ENCODE peak calls at places on chromosome 21, in six cellular contexts. One of them, this sample, is unnamed.

GRCh38 chr21:38083534-38083933 is 167.3 kb upstream of the KCNJ6 start:
- DNase-seq in RWPE1: no peak
- DNase-seq in fibroblast of lung: no peak
- DNase-seq in fibroblast of villous mesenchyme: no peak
- DNase-seq in sigmoid colon: no peak
- DNase-seq in foreskin fibroblast: no peak
- DNase-seq in this sample: no peak

GRCh38 chr21:26449161-26449560 is 123.9 kb downstream of the CYYR1 start:
- DNase-seq in foreskin fibroblast: peak; percentile 72
- DNase-seq in sigmoid colon: no peak
- DNase-seq in RWPE1: peak; percentile 56
- DNase-seq in fibroblast of lung: peak; percentile 69
- DNase-seq in fibroblast of villous mesenchyme: peak; percentile 72
- DNase-seq in this sample: peak; percentile 93

GRCh38 chr21:16330340-16331319 is 600.8 kb downstream of the USP25 start:
- DNase-seq in sigmoid colon: no peak
- DNase-seq in RWPE1: peak; percentile 42
- DNase-seq in foreskin fibroblast: peak; percentile 85
- DNase-seq in fibroblast of villous mesenchyme: peak; percentile 77
- DNase-seq in fibroblast of lung: peak; percentile 71
- DNase-seq in this sample: peak; percentile 75

GRCh38 chr21:16590186-16590585 is 860.4 kb downstream of the USP25 start:
- DNase-seq in fibroblast of villous mesenchyme: no peak
- DNase-seq in sigmoid colon: no peak
- DNase-seq in fibroblast of lung: no peak
- DNase-seq in RWPE1: no peak
- DNase-seq in foreskin fibroblast: no peak
- DNase-seq in this sample: no peak

GRCh38 chr21:43892984-43893535 is 28.0 kb downstream of the AGPAT3 start:
- DNase-seq in fibroblast of villous mesenchyme: no peak
- DNase-seq in RWPE1: no peak
- DNase-seq in foreskin fibroblast: no peak
- DNase-seq in fibroblast of lung: no peak
- DNase-seq in sigmoid colon: no peak
- DNase-seq in this sample: no peak

GRCh38 chr21:45457161-45457831 is 52.3 kb downstream of the COL18A1 start:
- DNase-seq in fibroblast of villous mesenchyme: no peak
- DNase-seq in RWPE1: no peak
- DNase-seq in fibroblast of lung: no peak
- DNase-seq in sigmoid colon: peak; percentile 58
- DNase-seq in foreskin fibroblast: no peak
- DNase-seq in this sample: no peak

GRCh38 chr21:17786219-17787181 is 32.7 kb downstream of the C21orf91 start:
- DNase-seq in foreskin fibroblast: no peak
- DNase-seq in fibroblast of villous mesenchyme: no peak
- DNase-seq in RWPE1: no peak
- DNase-seq in sigmoid colon: no peak
- DNase-seq in fibroblast of lung: no peak
- DNase-seq in this sample: no peak

GRCh38 chr21:26377111-26377694 is 195.9 kb downstream of the CYYR1 start:
- DNase-seq in sigmoid colon: no peak
- DNase-seq in fibroblast of villous mesenchyme: no peak
- DNase-seq in fibroblast of lung: no peak
- DNase-seq in RWPE1: peak; percentile 5
- DNase-seq in foreskin fibroblast: peak; percentile 11
- DNase-seq in this sample: peak; percentile 74

GRCh38 chr21:44606495-44606894 is 5.4 kb upstream of the KRTAP10-8 start:
- DNase-seq in fibroblast of lung: no peak
- DNase-seq in sigmoid colon: no peak
- DNase-seq in RWPE1: no peak
- DNase-seq in foreskin fibroblast: no peak
- DNase-seq in fibroblast of villous mesenchyme: no peak
- DNase-seq in this sample: no peak

GRCh38 chr21:45504516-45505415 is 37.5 kb downstream of the SLC19A1 start:
- DNase-seq in foreskin fibroblast: no peak
- DNase-seq in sigmoid colon: peak; percentile 60
- DNase-seq in fibroblast of lung: no peak
- DNase-seq in RWPE1: no peak
- DNase-seq in fibroblast of villous mesenchyme: no peak
- DNase-seq in this sample: no peak

GRCh38 chr21:37088196-37088595 is 15.1 kb downstream of the TTC3 start:
- DNase-seq in fibroblast of villous mesenchyme: peak; percentile 72
- DNase-seq in RWPE1: no peak
- DNase-seq in foreskin fibroblast: no peak
- DNase-seq in fibroblast of lung: no peak
- DNase-seq in sigmoid colon: no peak
- DNase-seq in this sample: no peak

GRCh38 chr21:28991861-28992525 is 684 bp downstream of the LTN1 start:
- DNase-seq in fibroblast of villous mesenchyme: peak; percentile 7
- DNase-seq in sigmoid colon: no peak
- DNase-seq in fibroblast of lung: no peak
- DNase-seq in RWPE1: peak; percentile 10
- DNase-seq in foreskin fibroblast: no peak
- DNase-seq in this sample: peak; percentile 25

GRCh38 chr21:29928537-29928936 is 11.3 kb downstream of the GRIK1 start:
- DNase-seq in fibroblast of lung: no peak
- DNase-seq in fibroblast of villous mesenchyme: no peak
- DNase-seq in foreskin fibroblast: no peak
- DNase-seq in sigmoid colon: no peak
- DNase-seq in RWPE1: no peak
- DNase-seq in this sample: no peak

GRCh38 chr21:46181953-46182547 is 2.2 kb downstream of the SPATC1L start:
- DNase-seq in sigmoid colon: peak; percentile 64
- DNase-seq in fibroblast of lung: no peak
- DNase-seq in fibroblast of villous mesenchyme: no peak
- DNase-seq in RWPE1: no peak
- DNase-seq in foreskin fibroblast: no peak
- DNase-seq in this sample: no peak

GRCh38 chr21:33855190-33855589 is 60.4 kb downstream of the ATP5PO start:
- DNase-seq in fibroblast of lung: no peak
- DNase-seq in fibroblast of villous mesenchyme: no peak
- DNase-seq in RWPE1: no peak
- DNase-seq in sigmoid colon: peak; percentile 39
- DNase-seq in foreskin fibroblast: no peak
- DNase-seq in this sample: no peak

GRCh38 chr21:39641827-39642450 is 29.2 kb downstream of the B3GALT5 start:
- DNase-seq in foreskin fibroblast: no peak
- DNase-seq in sigmoid colon: no peak
- DNase-seq in RWPE1: no peak
- DNase-seq in fibroblast of villous mesenchyme: no peak
- DNase-seq in fibroblast of lung: no peak
- DNase-seq in this sample: no peak

GRCh38 chr21:38822754-38823374 is 17.1 kb downstream of the ETS2 start:
- DNase-seq in sigmoid colon: no peak
- DNase-seq in fibroblast of villous mesenchyme: no peak
- DNase-seq in RWPE1: no peak
- DNase-seq in fibroblast of lung: no peak
- DNase-seq in foreskin fibroblast: no peak
- DNase-seq in this sample: no peak

GRCh38 chr21:29164330-29164942 is 34.0 kb downstream of the MAP3K7CL start:
- DNase-seq in RWPE1: peak; percentile 55
- DNase-seq in sigmoid colon: no peak
- DNase-seq in fibroblast of lung: peak; percentile 81
- DNase-seq in foreskin fibroblast: peak; percentile 87
- DNase-seq in fibroblast of villous mesenchyme: peak; percentile 91
- DNase-seq in this sample: peak; percentile 85

GRCh38 chr21:22791986-22792560 is 1793.9 kb downstream of the NCAM2 start:
- DNase-seq in sigmoid colon: no peak
- DNase-seq in fibroblast of lung: peak; percentile 24
- DNase-seq in foreskin fibroblast: peak; percentile 54
- DNase-seq in RWPE1: peak; percentile 22
- DNase-seq in fibroblast of villous mesenchyme: peak; percentile 45
- DNase-seq in this sample: peak; percentile 50

GRCh38 chr21:35051287-35051818 is 2.3 kb upstream of the RUNX1 start:
- DNase-seq in sigmoid colon: peak; percentile 90
- DNase-seq in fibroblast of lung: peak; percentile 90
- DNase-seq in RWPE1: peak; percentile 22
- DNase-seq in fibroblast of villous mesenchyme: peak; percentile 91
- DNase-seq in foreskin fibroblast: peak; percentile 50
- DNase-seq in this sample: peak; percentile 83

GRCh38 chr21:36698160-36699025 is 522 bp upstream of the SIM2 start:
- DNase-seq in fibroblast of lung: no peak
- DNase-seq in fibroblast of villous mesenchyme: no peak
- DNase-seq in sigmoid colon: no peak
- DNase-seq in RWPE1: peak; percentile 48
- DNase-seq in foreskin fibroblast: no peak
- DNase-seq in this sample: no peak

GRCh38 chr21:33157303-33157702 is 72.4 kb upstream of the IFNAR2 start:
- DNase-seq in RWPE1: no peak
- DNase-seq in fibroblast of lung: peak; percentile 3
- DNase-seq in sigmoid colon: no peak
- DNase-seq in fibroblast of villous mesenchyme: no peak
- DNase-seq in foreskin fibroblast: peak; percentile 14
- DNase-seq in this sample: peak; percentile 8

GRCh38 chr21:35005077-35005476 is 44.0 kb downstream of the RUNX1 start:
- DNase-seq in RWPE1: no peak
- DNase-seq in fibroblast of villous mesenchyme: peak; percentile 27
- DNase-seq in foreskin fibroblast: peak; percentile 53
- DNase-seq in fibroblast of lung: peak; percentile 49
- DNase-seq in sigmoid colon: no peak
- DNase-seq in this sample: no peak

GRCh38 chr21:26739189-26739588 is 106.0 kb downstream of the ADAMTS1 start:
- DNase-seq in fibroblast of villous mesenchyme: peak; percentile 69
- DNase-seq in fibroblast of lung: no peak
- DNase-seq in RWPE1: no peak
- DNase-seq in sigmoid colon: no peak
- DNase-seq in foreskin fibroblast: peak; percentile 52
- DNase-seq in this sample: peak; percentile 38

GRCh38 chr21:38806942-38807284 is 1.2 kb downstream of the ETS2 start:
- DNase-seq in sigmoid colon: no peak
- DNase-seq in RWPE1: no peak
- DNase-seq in fibroblast of villous mesenchyme: no peak
- DNase-seq in foreskin fibroblast: peak; percentile 52
- DNase-seq in fibroblast of lung: peak; percentile 42
- DNase-seq in this sample: no peak

GRCh38 chr21:45264919-45265515 is 22.7 kb downstream of the POFUT2 start:
- DNase-seq in fibroblast of lung: no peak
- DNase-seq in sigmoid colon: peak; percentile 57
- DNase-seq in foreskin fibroblast: no peak
- DNase-seq in RWPE1: no peak
- DNase-seq in fibroblast of villous mesenchyme: no peak
- DNase-seq in this sample: no peak

GRCh38 chr21:17900281-17900989 is 81.3 kb upstream of the C21orf91 start:
- DNase-seq in foreskin fibroblast: no peak
- DNase-seq in fibroblast of lung: no peak
- DNase-seq in fibroblast of villous mesenchyme: no peak
- DNase-seq in sigmoid colon: no peak
- DNase-seq in RWPE1: no peak
- DNase-seq in this sample: no peak

GRCh38 chr21:35885942-35886541 is 174.3 kb downstream of the SETD4 start:
- DNase-seq in sigmoid colon: no peak
- DNase-seq in RWPE1: no peak
- DNase-seq in fibroblast of villous mesenchyme: no peak
- DNase-seq in fibroblast of lung: no peak
- DNase-seq in foreskin fibroblast: no peak
- DNase-seq in this sample: no peak

GRCh38 chr21:27476696-27477095 is 509.8 kb upstream of the ADAMTS5 start:
- DNase-seq in sigmoid colon: no peak
- DNase-seq in RWPE1: no peak
- DNase-seq in fibroblast of lung: peak; percentile 11
- DNase-seq in foreskin fibroblast: peak; percentile 68
- DNase-seq in fibroblast of villous mesenchyme: peak; percentile 53
- DNase-seq in this sample: peak; percentile 7

GRCh38 chr21:41283211-41283818 is 33.3 kb upstream of the FAM3B start:
- DNase-seq in fibroblast of lung: peak; percentile 72
- DNase-seq in RWPE1: peak; percentile 80
- DNase-seq in foreskin fibroblast: peak; percentile 86
- DNase-seq in sigmoid colon: no peak
- DNase-seq in fibroblast of villous mesenchyme: peak; percentile 85
- DNase-seq in this sample: peak; percentile 87
- TF ChIP-seq CTCF in fibroblast of lung: peak; percentile 83
- TF ChIP-seq CTCF in RWPE1: peak; percentile 79
- TF ChIP-seq CTCF in foreskin fibroblast: peak; percentile 66
- TF ChIP-seq CTCF in sigmoid colon: peak; percentile 74
- TF ChIP-seq CTCF in fibroblast of villous mesenchyme: peak; percentile 80
- TF ChIP-seq CTCF in this sample: peak; percentile 89

GRCh38 chr21:31659286-31660133 is at the start of gene SOD1:
- DNase-seq in RWPE1: peak; percentile 94
- DNase-seq in sigmoid colon: peak; percentile 97
- DNase-seq in fibroblast of villous mesenchyme: peak; percentile 92
- DNase-seq in foreskin fibroblast: peak; percentile 98
- DNase-seq in fibroblast of lung: peak; percentile 88
- DNase-seq in this sample: peak; percentile 94
- TF ChIP-seq CTCF in RWPE1: no peak
- TF ChIP-seq CTCF in sigmoid colon: no peak
- TF ChIP-seq CTCF in fibroblast of villous mesenchyme: peak; percentile 6
- TF ChIP-seq CTCF in foreskin fibroblast: no peak
- TF ChIP-seq CTCF in fibroblast of lung: no peak
- TF ChIP-seq CTCF in this sample: no peak

GRCh38 chr21:31780944-31781343 is 49.0 kb upstream of the SCAF4 start:
- DNase-seq in fibroblast of lung: no peak
- DNase-seq in foreskin fibroblast: no peak
- DNase-seq in sigmoid colon: no peak
- DNase-seq in fibroblast of villous mesenchyme: no peak
- DNase-seq in RWPE1: peak; percentile 60
- DNase-seq in this sample: peak; percentile 75
- TF ChIP-seq CTCF in fibroblast of lung: no peak
- TF ChIP-seq CTCF in foreskin fibroblast: no peak
- TF ChIP-seq CTCF in sigmoid colon: no peak
- TF ChIP-seq CTCF in fibroblast of villous mesenchyme: no peak
- TF ChIP-seq CTCF in RWPE1: peak; percentile 13
- TF ChIP-seq CTCF in this sample: peak; percentile 47

GRCh38 chr21:42049578-42050430 is 21.3 kb upstream of the UMODL1 start:
- DNase-seq in foreskin fibroblast: no peak
- DNase-seq in RWPE1: no peak
- DNase-seq in fibroblast of villous mesenchyme: no peak
- DNase-seq in fibroblast of lung: no peak
- DNase-seq in sigmoid colon: peak; percentile 56
- DNase-seq in this sample: no peak

GRCh38 chr21:42048870-42049577 is 22.1 kb upstream of the UMODL1 start:
- DNase-seq in sigmoid colon: no peak
- DNase-seq in fibroblast of villous mesenchyme: peak; percentile 23
- DNase-seq in foreskin fibroblast: no peak
- DNase-seq in fibroblast of lung: no peak
- DNase-seq in RWPE1: no peak
- DNase-seq in this sample: no peak

GRCh38 chr21:42044871-42045495 is 26.1 kb upstream of the UMODL1 start:
- DNase-seq in foreskin fibroblast: no peak
- DNase-seq in fibroblast of villous mesenchyme: no peak
- DNase-seq in RWPE1: no peak
- DNase-seq in fibroblast of lung: no peak
- DNase-seq in sigmoid colon: peak; percentile 59
- DNase-seq in this sample: peak; percentile 42

GRCh38 chr21:42051788-42052187 is 19.3 kb upstream of the UMODL1 start:
- DNase-seq in sigmoid colon: no peak
- DNase-seq in fibroblast of villous mesenchyme: peak; percentile 5
- DNase-seq in RWPE1: no peak
- DNase-seq in foreskin fibroblast: no peak
- DNase-seq in fibroblast of lung: peak; percentile 56
- DNase-seq in this sample: no peak

GRCh38 chr21:42047821-42048613 is 23.1 kb upstream of the UMODL1 start:
- DNase-seq in foreskin fibroblast: peak; percentile 89
- DNase-seq in RWPE1: no peak
- DNase-seq in sigmoid colon: no peak
- DNase-seq in fibroblast of lung: peak; percentile 100
- DNase-seq in fibroblast of villous mesenchyme: peak; percentile 90
- DNase-seq in this sample: no peak
- TF ChIP-seq CTCF in foreskin fibroblast: peak; percentile 12
- TF ChIP-seq CTCF in RWPE1: no peak
- TF ChIP-seq CTCF in sigmoid colon: no peak
- TF ChIP-seq CTCF in fibroblast of lung: no peak
- TF ChIP-seq CTCF in fibroblast of villous mesenchyme: no peak
- TF ChIP-seq CTCF in this sample: no peak

This sample was measured in epithelial cell of esophagus.